ENCODE peak calls at places on chromosomes 12 and 14, in four cellular contexts. R, E, M and V are unnamed samples.
A peak's percentile ranks its signal among the peaks of the same experiment; 100 is the strongest.

GRCh38 chr14:68885226-68886108 is 92.6 kb upstream of the ZFP36L1 start:
- DNase-seq in R (no peak), M (no peak), E (no peak), V (no peak)

GRCh38 chr12:119857036-119857435 is 20.1 kb downstream of the CIT start:
- DNase-seq in M (no peak), E (no peak), R (no peak), V (peak; percentile 33)

GRCh38 chr14:85686908-85687307 is 157.0 kb downstream of the FLRT2 start:
- DNase-seq in R (no peak), E (no peak), M (no peak), V (no peak)

GRCh38 chr14:75371297-75371696 is 56.5 kb upstream of the JDP2 start:
- DNase-seq in E (no peak), R (no peak), M (no peak), V (no peak)

GRCh38 chr12:38588618-38589309 is 272.2 kb downstream of the ALG10B start:
- DNase-seq in R (no peak), E (no peak), M (no peak), V (peak; percentile 4)

GRCh38 chr14:75709207-75709812 is 48.3 kb downstream of the TTLL5 start:
- DNase-seq in R (peak; percentile 79), E (peak; percentile 63), M (peak; percentile 53), V (peak; percentile 85)

GRCh38 chr14:58298477-58298879 is at the start of gene ARID4A:
- DNase-seq in E (no peak), R (no peak), M (peak; percentile 85), V (no peak)

GRCh38 chr14:75723716-75724115 is 62.7 kb downstream of the TTLL5 start:
- DNase-seq in M (no peak), E (no peak), R (no peak), V (peak; percentile 39)

GRCh38 chr14:63725786-63726185 is 2.1 kb downstream of the SGPP1 start:
- DNase-seq in R (no peak), M (no peak), E (no peak), V (no peak)

GRCh38 chr12:52075409-52075724 is 4.1 kb upstream of the SMIM41 start:
- DNase-seq in R (no peak), E (no peak), M (no peak), V (no peak)

GRCh38 chr14:59698793-59699192 is 122.2 kb upstream of the CCDC175 start:
- DNase-seq in R (no peak), E (peak; percentile 11), M (no peak), V (peak; percentile 73)

GRCh38 chr12:88172844-88173407 is 30.8 kb downstream of the TMTC3 start:
- DNase-seq in R (peak; percentile 6), M (no peak), E (no peak), V (peak; percentile 59)

GRCh38 chr14:50354527-50354926 is 42.2 kb downstream of the CDKL1 start:
- DNase-seq in E (no peak), R (no peak), M (no peak), V (no peak)

GRCh38 chr14:65019944-65020566 is 33.4 kb downstream of the FNTB start:
- DNase-seq in R (peak; percentile 64), E (peak; percentile 72), M (no peak), V (peak; percentile 87)

GRCh38 chr12:15979096-15980091 is 68.3 kb downstream of the DERA start:
- DNase-seq in R (peak; percentile 13), E (peak; percentile 34), M (no peak), V (peak; percentile 90)

GRCh38 chr14:64729386-64730060 is 25.3 kb downstream of the PLEKHG3 start:
- DNase-seq in R (no peak), E (no peak), M (no peak), V (peak; percentile 44)

GRCh38 chr14:60653388-60653690 is 4.1 kb upstream of the SIX1 start:
- DNase-seq in E (no peak), R (no peak), M (no peak), V (no peak)

GRCh38 chr14:58239259-58240210 is 5.1 kb upstream of the PSMA3 start:
- DNase-seq in E (peak; percentile 59), M (peak; percentile 78), R (peak; percentile 25), V (peak; percentile 63)

GRCh38 chr12:104618691-104619090 is 161.9 kb downstream of the CHST11 start:
- DNase-seq in R (no peak), E (no peak), M (no peak), V (no peak)

GRCh38 chr14:61564623-61565091 is 130.7 kb upstream of the HIF1A start:
- DNase-seq in R (no peak), E (peak; percentile 90), M (no peak), V (peak; percentile 97)

GRCh38 chr14:100278702-100279101 is 27.5 kb downstream of the SLC25A29 start:
- DNase-seq in R (no peak), M (no peak), E (peak; percentile 69), V (peak; percentile 50)

GRCh38 chr12:83477289-83477688 is 790.6 kb downstream of the TMTC2 start:
- DNase-seq in E (no peak), R (no peak), M (no peak), V (no peak)

GRCh38 chr12:90281156-90281868 is 572.7 kb upstream of the ATP2B1 start:
- DNase-seq in E (no peak), R (no peak), M (no peak), V (no peak)